ENCODE peak calls at places on chromosomes 6 and 20, in four cellular contexts. O, G, S and N are unnamed samples.

GRCh38 chr6:33566182-33567084 is 13.6 kb downstream of the BAK1 start:
- DNase-seq in O (no peak), G (no peak), S (no peak), N (no peak)

GRCh38 chr6:104642871-104643270 is 216.8 kb downstream of the HACE1 start:
- DNase-seq in O (no peak), G (no peak), S (no peak), N (no peak)

GRCh38 chr20:58111340-58112016 is 117.0 kb downstream of the ANKRD60 start:
- DNase-seq in O (no peak), G (no peak), S (no peak), N (no peak)

GRCh38 chr6:70215460-70215859 is 87.4 kb downstream of the COL9A1 start:
- DNase-seq in O (no peak), G (no peak), S (no peak), N (no peak)

GRCh38 chr6:17167327-17167979 is 65.6 kb downstream of the STMND1 start:
- DNase-seq in O (no peak), G (no peak), S (no peak), N (no peak)

GRCh38 chr20:61924858-61925554 is 140.7 kb downstream of the TAF4 start:
- DNase-seq in O (no peak), G (no peak), S (no peak), N (no peak)

GRCh38 chr6:42338573-42339218 is 113.0 kb downstream of the TRERF1 start:
- DNase-seq in O (no peak), G (no peak), S (peak; percentile 19), N (no peak)

GRCh38 chr20:916125-916799 is at the start of gene ANGPT4:
- DNase-seq in O (no peak), G (no peak), S (no peak), N (no peak)

GRCh38 chr6:98787961-98788360 is 46.4 kb upstream of the POU3F2 start:
- DNase-seq in O (no peak), G (no peak), S (no peak), N (no peak)

GRCh38 chr6:106253194-106253593 is 72.4 kb downstream of the ATG5 start:
- DNase-seq in O (no peak), G (no peak), S (no peak), N (no peak)

GRCh38 chr20:43944653-43945235 is 30.1 kb downstream of the TOX2 start:
- DNase-seq in O (no peak), G (no peak), S (no peak), N (no peak)

GRCh38 chr6:90687751-90688380 is 101.0 kb upstream of the MAP3K7 start:
- DNase-seq in O (no peak), G (no peak), S (no peak), N (no peak)

GRCh38 chr20:4966826-4967751 is 34.2 kb downstream of the SLC23A2 start:
- DNase-seq in O (no peak), G (no peak), S (no peak), N (no peak)

GRCh38 chr6:29725981-29726380 is 2.7 kb downstream of the HLA-F start:
- DNase-seq in O (no peak), G (no peak), S (no peak), N (no peak)

GRCh38 chr20:1944345-1945099 is 49.3 kb downstream of the SIRPA start:
- DNase-seq in O (no peak), G (no peak), S (no peak), N (no peak)

GRCh38 chr20:53773792-53774371 is 180.2 kb upstream of the ZNF217 start:
- DNase-seq in O (no peak), G (no peak), S (no peak), N (no peak)

GRCh38 chr6:62980093-62980492 is 231.2 kb upstream of the FKBP1C start:
- DNase-seq in O (no peak), G (no peak), S (no peak), N (no peak)

GRCh38 chr6:83592770-83593394 is 80.5 kb downstream of the PRSS35 start:
- DNase-seq in O (peak; percentile 31), G (no peak), S (no peak), N (no peak)

GRCh38 chr6:52576392-52577021 is 353 bp downstream of the TRAM2 start:
- DNase-seq in O (peak; percentile 78), G (peak; percentile 42), S (peak; percentile 74), N (peak; percentile 56)

GRCh38 chr6:24720131-24720603 is 1.2 kb upstream of the C6orf62 start:
- DNase-seq in O (peak; percentile 54), G (peak; percentile 68), S (peak; percentile 80), N (peak; percentile 39)

GRCh38 chr6:431504-431903 is 40.0 kb downstream of the IRF4 start:
- DNase-seq in O (peak; percentile 74), G (no peak), S (peak; percentile 67), N (no peak)

GRCh38 chr6:153108320-153108719 is 22.8 kb downstream of the RGS17 start:
- DNase-seq in O (no peak), G (no peak), S (no peak), N (no peak)

GRCh38 chr6:75934643-75935472 is 137.6 kb downstream of the IMPG1 start:
- DNase-seq in O (peak; percentile 78), G (no peak), S (peak; percentile 36), N (no peak)

GRCh38 chr6:170096803-170097504 is 193.9 kb downstream of the DLL1 start:
- DNase-seq in O (no peak), G (no peak), S (no peak), N (peak; percentile 44)

GRCh38 chr6:6883011-6883410 is 224.8 kb upstream of the RREB1 start:
- DNase-seq in O (no peak), G (no peak), S (no peak), N (no peak)

GRCh38 chr20:14142964-14143627 is 147.8 kb downstream of the MACROD2 start:
- DNase-seq in O (no peak), G (no peak), S (no peak), N (no peak)

GRCh38 chr6:158715330-158716311 is 65.8 kb downstream of the SYTL3 start:
- DNase-seq in O (peak; percentile 71), G (no peak), S (no peak), N (no peak)

GRCh38 chr6:52352239-52353008 is 9.5 kb upstream of the PAQR8 start:
- DNase-seq in O (peak; percentile 38), G (no peak), S (no peak), N (no peak)

GRCh38 chr20:4041748-4042411 is 26.5 kb upstream of the RNF24 start:
- DNase-seq in O (no peak), G (no peak), S (no peak), N (peak; percentile 89)

GRCh38 chr20:62725596-62726268 is 17.1 kb downstream of the NTSR1 start:
- DNase-seq in O (no peak), G (no peak), S (no peak), N (no peak)

GRCh38 chr6:159959165-159959975 is 9.5 kb upstream of the IGF2R start:
- DNase-seq in O (no peak), G (no peak), S (no peak), N (no peak)

GRCh38 chr6:89438248-89438647 is 5.3 kb downstream of the ANKRD6 start:
- DNase-seq in O (no peak), G (no peak), S (no peak), N (no peak)

GRCh38 chr6:39493717-39494116 is 171.2 kb upstream of the KCNK16 start:
- DNase-seq in O (no peak), G (no peak), S (no peak), N (no peak)

GRCh38 chr6:45109551-45109950 is 218.6 kb upstream of the RUNX2 start:
- DNase-seq in O (no peak), G (no peak), S (no peak), N (no peak)